ENCODE peak calls at places on chromosome 5, in five cellular contexts. W is fibroblast of lung, L is AG04449, A is HCT116, M is IMR-90. B is an unnamed sample.

GRCh38 chr5:14728109-14728938 is 63.8 kb downstream of the OTULIN start:
- DNase-seq in M (no peak), W (no peak), A (no peak), L (no peak), B (no peak)

GRCh38 chr5:66742083-66742895 is 146.1 kb downstream of the MAST4 start:
- DNase-seq in W (peak; percentile 4), A (peak; percentile 21), L (no peak), M (no peak), B (no peak)

GRCh38 chr5:79971156-79971555 is 19.9 kb downstream of the MTX3 start:
- DNase-seq in W (peak; percentile 80), A (no peak), M (peak; percentile 88), L (no peak), B (no peak)

GRCh38 chr5:129664336-129664937 is 83.5 kb upstream of the MINAR2 start:
- DNase-seq in W (peak; percentile 29), M (peak; percentile 35), A (peak; percentile 39), L (no peak), B (no peak)

GRCh38 chr5:116763987-116764866 is 189.6 kb upstream of the SEMA6A start:
- DNase-seq in A (no peak), M (no peak), W (no peak), L (no peak), B (no peak)

GRCh38 chr5:151523335-151523734 is 67.8 kb downstream of the FAT2 start:
- DNase-seq in M (peak; percentile 55), A (peak; percentile 39), L (no peak), W (peak; percentile 12), B (no peak)

GRCh38 chr5:38404667-38405276 is 146.4 kb downstream of the EGFLAM start:
- DNase-seq in A (peak; percentile 37), W (no peak), M (no peak), L (no peak), B (no peak)

GRCh38 chr5:10310073-10310779 is 2.5 kb upstream of the CMBL start:
- DNase-seq in A (peak; percentile 69), W (peak; percentile 68), L (no peak), M (peak; percentile 59), B (no peak)

GRCh38 chr5:21831145-21831787 is 1021.9 kb downstream of the CDH12 start:
- DNase-seq in W (no peak), A (no peak), L (no peak), M (no peak), B (no peak)

GRCh38 chr5:107652839-107653607 is 17.7 kb downstream of the EFNA5 start:
- DNase-seq in M (no peak), W (peak; percentile 33), A (no peak), L (no peak), B (no peak)

GRCh38 chr5:40258205-40258604 is 421.5 kb upstream of the PTGER4 start:
- DNase-seq in L (no peak), A (no peak), M (no peak), W (no peak), B (no peak)

GRCh38 chr5:100623719-100624118 is 88.5 kb downstream of the FAM174A start:
- DNase-seq in W (peak; percentile 39), M (peak; percentile 25), A (no peak), L (no peak), B (no peak)

GRCh38 chr5:103258368-103258956 is at the start of gene MACIR:
- DNase-seq in W (peak; percentile 98), M (peak; percentile 95), L (peak; percentile 89), A (peak; percentile 94), B (peak; percentile 63)

GRCh38 chr5:34756781-34757624 is 82.0 kb upstream of the TTC23L start:
- DNase-seq in M (no peak), L (no peak), W (peak; percentile 47), A (no peak), B (peak; percentile 82)

GRCh38 chr5:100852988-100853449 is 50.1 kb downstream of the ST8SIA4 start:
- DNase-seq in W (no peak), A (no peak), M (no peak), L (no peak), B (no peak)

GRCh38 chr5:140175367-140176027 is 509 bp downstream of the CYSTM1 start:
- DNase-seq in W (peak; percentile 64), M (peak; percentile 56), A (no peak), L (no peak), B (no peak)

GRCh38 chr5:136192526-136193395 is at the start of gene SMIM32:
- DNase-seq in A (no peak), L (no peak), M (no peak), W (peak; percentile 20), B (no peak)

GRCh38 chr5:113119271-113119924 is 142.8 kb downstream of the DCP2 start:
- DNase-seq in W (no peak), L (no peak), A (no peak), M (peak; percentile 12), B (no peak)

GRCh38 chr5:83031391-83031790 is 45.8 kb downstream of the TMEM167A start:
- DNase-seq in W (peak; percentile 45), L (peak; percentile 26), M (no peak), A (no peak), B (no peak)

GRCh38 chr5:83035373-83036170 is 41.6 kb downstream of the TMEM167A start:
- DNase-seq in W (no peak), A (no peak), M (no peak), L (no peak), B (no peak)

GRCh38 chr5:83034036-83034435 is 43.2 kb downstream of the TMEM167A start:
- DNase-seq in A (no peak), M (no peak), L (no peak), W (no peak), B (no peak)

GRCh38 chr5:83036991-83037390 is 40.2 kb downstream of the TMEM167A start:
- DNase-seq in L (no peak), M (no peak), W (peak; percentile 77), A (no peak), B (no peak)

DNA sequence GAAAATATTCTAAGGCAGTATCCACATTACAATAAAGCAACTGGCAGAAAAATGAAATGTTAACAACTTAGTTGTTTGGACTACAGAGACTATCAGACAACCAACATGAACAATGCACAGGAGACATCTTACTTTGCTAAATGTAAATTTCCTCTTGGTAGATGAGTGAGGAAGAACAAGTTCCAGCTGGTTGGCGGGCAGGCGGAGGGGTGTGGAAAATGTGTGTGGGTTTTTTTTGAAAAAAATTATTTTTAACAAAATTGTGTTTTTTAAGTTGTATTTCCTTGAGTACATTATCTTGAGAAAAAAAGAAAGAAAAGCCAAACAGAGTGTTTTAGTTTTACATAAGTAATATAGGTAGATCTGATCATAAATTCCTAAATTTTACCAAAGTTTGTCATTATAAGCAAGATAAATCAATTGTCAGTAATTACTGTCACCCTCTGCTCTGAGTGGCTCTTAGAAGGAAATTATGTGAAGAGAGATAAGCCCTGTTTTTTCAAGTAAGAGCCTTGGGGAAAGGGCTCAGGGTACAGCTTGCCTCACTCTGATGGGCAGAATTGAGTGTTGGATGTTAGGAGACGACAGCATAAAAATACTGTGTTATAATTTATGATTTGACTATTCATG is 42.5 kb downstream of the TMEM167A start:
- DNase-seq in A (no peak), M (no peak), W (no peak), L (no peak), B (no peak)
- H3K4me3 ChIP-seq in A (no peak overlapping the region), M (no peak overlapping the region), W (no peak overlapping the region), L (no peak overlapping the region), B (no peak overlapping the region)

GRCh38 chr5:137751869-137752491 is 2.2 kb downstream of the HNRNPA0 start:
- DNase-seq in A (peak; percentile 64), M (peak; percentile 80), W (peak; percentile 68), L (no peak), B (no peak)
- H3K4me3 ChIP-seq in A (peak overlapping the region; percentile 97), M (peak overlapping the region; percentile 61), W (peak overlapping the region; percentile 96), L (peak overlapping the region; percentile 87), B (peak overlapping the region; percentile 75)

DNA sequence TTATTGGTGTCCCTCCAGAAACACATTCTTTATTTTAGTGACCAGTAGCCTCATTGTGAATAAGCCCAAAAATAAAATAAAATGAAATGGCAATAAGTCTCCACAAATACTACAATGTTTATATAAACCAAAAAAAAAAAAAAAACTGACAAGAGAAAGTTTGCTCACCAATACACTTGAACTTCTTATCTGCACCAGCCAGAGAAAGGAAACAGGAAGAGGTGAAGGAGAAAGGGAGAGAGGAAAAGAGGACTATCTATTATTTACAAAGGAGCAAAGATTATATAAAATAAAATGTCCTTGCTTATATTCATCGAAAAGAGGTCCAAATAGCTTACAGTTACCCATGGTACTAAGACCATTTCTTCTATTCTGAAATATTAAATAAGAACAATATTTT is 176.4 kb upstream of the CCNG1 start:
- DNase-seq in L (no peak), M (no peak), A (no peak), W (no peak), B (no peak)
- H3K4me3 ChIP-seq in L (no peak overlapping the region), M (no peak overlapping the region), A (no peak overlapping the region), W (no peak overlapping the region), B (no peak overlapping the region)

GRCh38 chr5:127290019-127290945 is at the start of gene MEGF10:
- DNase-seq in A (no peak), M (peak; percentile 17), W (peak; percentile 43), L (no peak), B (no peak)

GRCh38 chr5:127288676-127289075 is 1.9 kb upstream of the MEGF10 start:
- DNase-seq in A (no peak), W (no peak), M (no peak), L (no peak), B (no peak)

GRCh38 chr5:127293373-127293772 is 2.8 kb downstream of the MEGF10 start:
- DNase-seq in M (no peak), A (no peak), W (no peak), L (no peak), B (no peak)

GRCh38 chr5:127292030-127292735 is 1.6 kb downstream of the MEGF10 start:
- DNase-seq in L (no peak), A (no peak), W (no peak), M (no peak), B (no peak)

DNA sequence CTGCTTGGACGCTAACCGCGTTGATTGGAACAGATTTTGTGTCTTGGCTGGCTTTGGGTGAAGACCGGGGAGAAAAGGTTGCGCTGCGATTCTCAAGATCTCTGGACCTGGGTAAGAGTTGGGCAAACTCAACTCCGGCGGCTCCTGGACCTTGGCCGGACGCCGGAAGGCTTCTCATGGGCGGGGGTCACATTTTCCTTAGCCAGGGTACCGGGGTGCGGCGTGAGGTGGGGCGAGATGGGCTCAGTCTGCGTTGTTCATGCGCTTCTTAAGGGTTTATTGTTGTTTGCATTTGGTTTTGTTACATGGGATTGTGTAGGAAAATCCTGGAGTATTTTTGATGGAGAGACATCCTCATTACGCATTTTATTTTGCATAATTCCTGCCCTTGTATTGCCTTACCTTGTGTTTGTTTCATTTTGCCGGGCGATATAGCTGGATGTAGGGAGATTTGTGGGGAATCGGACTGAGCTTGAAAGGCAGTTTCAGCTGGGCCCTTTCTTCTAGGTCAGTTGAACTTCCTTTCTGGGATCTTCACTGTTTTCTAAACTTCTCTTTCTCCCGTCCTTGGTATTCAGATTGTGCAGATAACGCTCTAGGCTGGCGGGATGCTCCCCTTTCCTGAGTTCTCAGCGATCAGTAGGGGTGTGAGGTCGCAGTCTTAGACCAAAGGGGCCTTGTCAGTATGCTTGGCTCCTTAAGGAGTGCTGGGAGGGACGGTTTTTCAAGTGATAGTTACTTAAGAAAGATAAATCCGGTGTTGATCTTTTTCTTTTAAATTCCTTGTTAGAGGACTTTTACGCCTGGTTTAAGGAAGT is 559 bp downstream of the MEGF10 start:
- DNase-seq in A (no peak), M (no peak), L (no peak), W (no peak), B (no peak)
- H3K4me3 ChIP-seq in A (no peak overlapping the region), M (no peak overlapping the region), L (peak overlapping the region; percentile 44), W (peak overlapping the region; percentile 46), B (no peak overlapping the region)

B was measured in epithelial cell of proximal tubule.